ENCODE peak calls at places on chromosomes 3 and 15, in ten cellular contexts. Q is SK-N-SH; L is prostate gland; Y is OCI-LY7; H is lung; J is neural progenitor cell; S is lower lobe of right lung; V is CD8-positive, alpha-beta memory T cell; P is left lung; E is NT2/D1. Z is an unnamed sample.

GRCh38 chr3:170539886-170540285 is 46.0 kb downstream of the SLC7A14 start:
- DNase-seq in Q (no peak), L (no peak), Y (no peak), H (no peak), J (no peak), S (no peak), V (no peak), P (no peak), E (no peak), Z (no peak)

GRCh38 chr3:52446631-52447511 is 2.0 kb upstream of the SEMA3G start:
- DNase-seq in Q (peak; percentile 88), L (peak; percentile 39), Y (peak; percentile 84), H (peak; percentile 63), J (peak; percentile 89), S (peak; percentile 67), V (peak; percentile 61), P (no peak), E (peak; percentile 60), Z (peak; percentile 69)

GRCh38 chr15:66846811-66847210 is 144.8 kb downstream of the SMAD6 start:
- DNase-seq in Q (no peak), L (no peak), Y (no peak), H (no peak), J (no peak), S (peak; percentile 15), V (no peak), P (no peak), E (no peak), Z (no peak)

GRCh38 chr3:150449169-150449721 is 41.1 kb downstream of the TSC22D2 start:
- DNase-seq in Q (no peak), L (no peak), Y (no peak), H (no peak), J (no peak), S (no peak), V (no peak), P (no peak), E (no peak), Z (no peak)

GRCh38 chr15:46229263-46229662 is 594.4 kb downstream of the SQOR start:
- DNase-seq in Q (no peak), L (no peak), Y (no peak), H (no peak), J (no peak), S (no peak), V (no peak), P (no peak), E (no peak), Z (no peak)

GRCh38 chr3:34106879-34107278 is 308.4 kb downstream of the PDCD6IP start:
- DNase-seq in Q (peak; percentile 10), L (peak; percentile 39), Y (peak; percentile 61), H (peak; percentile 60), J (peak; percentile 70), S (no peak), V (no peak), P (no peak), E (peak; percentile 56), Z (no peak)

GRCh38 chr15:94263341-94264273 is 32.2 kb downstream of the MCTP2 start:
- DNase-seq in Q (no peak), L (no peak), Y (peak; percentile 27), H (no peak), J (no peak), S (no peak), V (no peak), P (no peak), E (no peak), Z (no peak)

GRCh38 chr3:96347289-96347688 is 467.1 kb upstream of the EPHA6 start:
- DNase-seq in Q (no peak), L (no peak), Y (no peak), H (no peak), J (no peak), S (no peak), V (no peak), P (no peak), E (no peak), Z (no peak)

GRCh38 chr3:190059242-190059590 is 61.5 kb downstream of the P3H2 start:
- DNase-seq in Q (no peak), L (no peak), Y (no peak), H (no peak), J (no peak), S (no peak), V (no peak), P (no peak), E (no peak), Z (no peak)

GRCh38 chr3:116141724-116142123 is 303.6 kb downstream of the LSAMP start:
- DNase-seq in Q (no peak), L (no peak), Y (no peak), H (no peak), J (no peak), S (no peak), V (no peak), P (no peak), E (no peak), Z (no peak)

GRCh38 chr15:73078722-73079121 is 26.5 kb downstream of the NEO1 start:
- DNase-seq in Q (no peak), L (peak; percentile 80), Y (no peak), H (peak; percentile 48), J (peak; percentile 25), S (no peak), V (no peak), P (no peak), E (no peak), Z (no peak)

GRCh38 chr3:113847243-113847642 is 8.7 kb downstream of the GRAMD1C start:
- DNase-seq in Q (no peak), L (no peak), Y (no peak), H (no peak), J (no peak), S (no peak), V (no peak), P (no peak), E (no peak), Z (no peak)

GRCh38 chr3:113839551-113839950 is 963 bp downstream of the GRAMD1C start:
- DNase-seq in Q (no peak), L (no peak), Y (no peak), H (no peak), J (peak; percentile 7), S (no peak), V (no peak), P (no peak), E (no peak), Z (no peak)

GRCh38 chr3:113847664-113848461 is 9.3 kb downstream of the GRAMD1C start:
- DNase-seq in Q (no peak), L (no peak), Y (no peak), H (no peak), J (no peak), S (no peak), V (no peak), P (no peak), E (no peak), Z (no peak)

DNA sequence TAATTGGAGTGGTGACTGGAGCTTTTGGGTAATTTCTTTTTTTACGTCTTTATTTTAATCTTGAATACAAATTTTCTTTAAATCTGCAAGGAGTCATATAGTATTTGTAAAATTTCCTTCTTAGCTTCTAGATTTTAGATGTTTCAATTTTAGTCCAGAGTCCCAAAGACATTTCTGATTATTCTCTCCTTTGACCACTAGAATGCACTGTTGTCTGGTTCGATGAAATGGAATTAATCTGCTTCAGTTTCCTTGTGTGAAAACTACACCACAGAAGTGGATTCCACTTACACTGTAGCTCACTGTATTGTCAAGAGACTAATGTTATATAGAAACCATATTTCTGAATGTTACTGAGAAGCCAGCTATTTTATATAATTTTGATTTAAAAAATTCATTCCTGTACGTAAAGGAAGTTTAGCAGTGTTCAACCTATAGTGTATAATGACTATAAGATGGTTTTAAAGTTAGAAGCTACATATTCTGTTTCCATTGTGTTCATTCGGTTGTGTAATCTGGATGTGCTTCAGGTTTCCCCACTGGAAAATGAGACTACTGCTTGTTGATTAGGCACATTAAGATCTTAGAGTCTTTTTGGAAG is 6.1 kb downstream of the GRAMD1C start:
- DNase-seq in Q (peak; percentile 47), L (no peak), Y (peak; percentile 58), H (no peak), J (peak; percentile 61), S (no peak), V (no peak), P (no peak), E (no peak), Z (no peak)
- H3K9me3 ChIP-seq in Q (no peaks in the 10 kb centered on the region), L (no peaks in the 10 kb centered on the region), Y (no peaks in the 10 kb centered on the region), H (no peaks in the 10 kb centered on the region), J (no peaks in the 10 kb centered on the region), S (no peaks in the 10 kb centered on the region), V (no peaks in the 10 kb centered on the region), P (no peaks in the 10 kb centered on the region), E (no peaks in the 10 kb centered on the region), Z (no peaks in the 10 kb centered on the region)

GRCh38 chr3:127744216-127744815 is 71.6 kb downstream of the ABTB1 start:
- DNase-seq in Q (peak; percentile 49), L (no peak), Y (no peak), H (no peak), J (no peak), S (no peak), V (no peak), P (no peak), E (no peak), Z (no peak)
- H3K9me3 ChIP-seq in Q (no peaks in the 10 kb centered on the region), L (no peaks in the 10 kb centered on the region), Y (no peaks in the 10 kb centered on the region), H (no peaks in the 10 kb centered on the region), J (no peaks in the 10 kb centered on the region), S (no peaks in the 10 kb centered on the region), V (no peaks in the 10 kb centered on the region), P (no peaks in the 10 kb centered on the region), E (no peaks in the 10 kb centered on the region), Z (no peaks in the 10 kb centered on the region)

GRCh38 chr3:32257042-32257441 is 18.6 kb downstream of the CMTM8 start:
- DNase-seq in Q (no peak), L (no peak), Y (no peak), H (no peak), J (no peak), S (no peak), V (no peak), P (no peak), E (no peak), Z (no peak)
- H3K9me3 ChIP-seq in Q (peaks cover 14% of the 10 kb centered on the region), L (no peaks in the 10 kb centered on the region), Y (peaks cover 11% of the 10 kb centered on the region), H (peaks cover 2% of the 10 kb centered on the region), J (no peaks in the 10 kb centered on the region), S (no peaks in the 10 kb centered on the region), V (no peaks in the 10 kb centered on the region), P (peaks cover 5% of the 10 kb centered on the region), E (peaks cover 13% of the 10 kb centered on the region), Z (no peaks in the 10 kb centered on the region)

GRCh38 chr15:29621626-29622025 is 200.6 kb downstream of the TJP1 start:
- DNase-seq in Q (no peak), L (no peak), Y (no peak), H (no peak), J (no peak), S (no peak), V (no peak), P (no peak), E (no peak), Z (no peak)

GRCh38 chr15:29615791-29616190 is 206.5 kb downstream of the TJP1 start:
- DNase-seq in Q (no peak), L (no peak), Y (no peak), H (no peak), J (no peak), S (no peak), V (no peak), P (no peak), E (no peak), Z (no peak)

GRCh38 chr15:29622637-29623036 is 199.6 kb downstream of the TJP1 start:
- DNase-seq in Q (no peak), L (no peak), Y (no peak), H (no peak), J (no peak), S (no peak), V (no peak), P (no peak), E (no peak), Z (no peak)

GRCh38 chr15:29616512-29616911 is 205.8 kb downstream of the TJP1 start:
- DNase-seq in Q (no peak), L (no peak), Y (no peak), H (no peak), J (no peak), S (no peak), V (no peak), P (no peak), E (no peak), Z (no peak)

GRCh38 chr15:29618586-29618985 is 203.7 kb downstream of the TJP1 start:
- DNase-seq in Q (no peak), L (no peak), Y (no peak), H (no peak), J (no peak), S (no peak), V (no peak), P (no peak), E (no peak), Z (no peak)
- H3K9me3 ChIP-seq in Q (no peaks in the 10 kb centered on the region), L (no peaks in the 10 kb centered on the region), Y (no peaks in the 10 kb centered on the region), H (peaks cover 3% of the 10 kb centered on the region), J (no peaks in the 10 kb centered on the region), S (no peaks in the 10 kb centered on the region), V (no peaks in the 10 kb centered on the region), P (no peaks in the 10 kb centered on the region), E (no peaks in the 10 kb centered on the region), Z (no peaks in the 10 kb centered on the region)

Z was measured in CD8-positive, alpha-beta T cell.